ENCODE peak calls at places on chromosomes 7 and 10, in eight cellular contexts. One of them, this sample, is unnamed.

GRCh38 chr7:117825132-117825531 is 48.1 kb downstream of the CTTNBP2 start:
- DNase-seq in AG08395: peak
- DNase-seq in nephron progenitor cell: no peak
- DNase-seq in HEK293T: no peak
- DNase-seq in activated T-helper 1 cell treated with anti-CD3 and anti-CD28 coated beads, Interleukin-2, amount 50 U/mL, for 16 hours: no peak
- DNase-seq in activated CD4-positive, alpha-beta T cell treated with anti-CD3 and anti-CD28 coated beads, Interleukin-2, amount 50 U/mL, for 1 hour: no peak
- DNase-seq in H54: no peak
- DNase-seq in HTR-8/SVneo: no peak
- DNase-seq in this sample: no peak

GRCh38 chr10:29585488-29585976 is 49.2 kb downstream of the SVIL start:
- DNase-seq in activated CD4-positive, alpha-beta T cell treated with anti-CD3 and anti-CD28 coated beads, Interleukin-2, amount 50 U/mL, for 1 hour: no peak
- DNase-seq in HTR-8/SVneo: no peak
- DNase-seq in AG08395: no peak
- DNase-seq in HEK293T: no peak
- DNase-seq in activated T-helper 1 cell treated with anti-CD3 and anti-CD28 coated beads, Interleukin-2, amount 50 U/mL, for 16 hours: no peak
- DNase-seq in H54: no peak
- DNase-seq in nephron progenitor cell: peak
- DNase-seq in this sample: no peak

GRCh38 chr7:151692721-151693120 is 173.0 kb upstream of the RHEB start:
- DNase-seq in activated T-helper 1 cell treated with anti-CD3 and anti-CD28 coated beads, Interleukin-2, amount 50 U/mL, for 16 hours: no peak
- DNase-seq in HEK293T: no peak
- DNase-seq in H54: no peak
- DNase-seq in nephron progenitor cell: peak
- DNase-seq in HTR-8/SVneo: no peak
- DNase-seq in AG08395: no peak
- DNase-seq in activated CD4-positive, alpha-beta T cell treated with anti-CD3 and anti-CD28 coated beads, Interleukin-2, amount 50 U/mL, for 1 hour: no peak
- DNase-seq in this sample: no peak

GRCh38 chr10:47317251-47317650 is 5.0 kb upstream of the GDF2 start:
- DNase-seq in HEK293T: no peak
- DNase-seq in activated T-helper 1 cell treated with anti-CD3 and anti-CD28 coated beads, Interleukin-2, amount 50 U/mL, for 16 hours: no peak
- DNase-seq in nephron progenitor cell: no peak
- DNase-seq in AG08395: no peak
- DNase-seq in H54: no peak
- DNase-seq in HTR-8/SVneo: no peak
- DNase-seq in activated CD4-positive, alpha-beta T cell treated with anti-CD3 and anti-CD28 coated beads, Interleukin-2, amount 50 U/mL, for 1 hour: no peak
- DNase-seq in this sample: no peak

GRCh38 chr7:140857048-140857447 is 67.7 kb downstream of the BRAF start:
- DNase-seq in activated T-helper 1 cell treated with anti-CD3 and anti-CD28 coated beads, Interleukin-2, amount 50 U/mL, for 16 hours: no peak
- DNase-seq in HEK293T: no peak
- DNase-seq in H54: no peak
- DNase-seq in nephron progenitor cell: no peak
- DNase-seq in AG08395: no peak
- DNase-seq in HTR-8/SVneo: no peak
- DNase-seq in activated CD4-positive, alpha-beta T cell treated with anti-CD3 and anti-CD28 coated beads, Interleukin-2, amount 50 U/mL, for 1 hour: no peak
- DNase-seq in this sample: no peak

GRCh38 chr10:112456533-112456932 is 9.5 kb downstream of the VTI1A start:
- DNase-seq in activated T-helper 1 cell treated with anti-CD3 and anti-CD28 coated beads, Interleukin-2, amount 50 U/mL, for 16 hours: no peak
- DNase-seq in H54: no peak
- DNase-seq in activated CD4-positive, alpha-beta T cell treated with anti-CD3 and anti-CD28 coated beads, Interleukin-2, amount 50 U/mL, for 1 hour: no peak
- DNase-seq in HTR-8/SVneo: no peak
- DNase-seq in AG08395: no peak
- DNase-seq in HEK293T: no peak
- DNase-seq in nephron progenitor cell: no peak
- DNase-seq in this sample: no peak

GRCh38 chr7:107767391-107767790 is 23.4 kb downstream of the CBLL1 start:
- DNase-seq in H54: no peak
- DNase-seq in activated CD4-positive, alpha-beta T cell treated with anti-CD3 and anti-CD28 coated beads, Interleukin-2, amount 50 U/mL, for 1 hour: no peak
- DNase-seq in HTR-8/SVneo: no peak
- DNase-seq in AG08395: no peak
- DNase-seq in activated T-helper 1 cell treated with anti-CD3 and anti-CD28 coated beads, Interleukin-2, amount 50 U/mL, for 16 hours: no peak
- DNase-seq in HEK293T: no peak
- DNase-seq in nephron progenitor cell: no peak
- DNase-seq in this sample: no peak

GRCh38 chr10:50928190-50928552 is 42.7 kb upstream of the A1CF start:
- DNase-seq in nephron progenitor cell: no peak
- DNase-seq in activated T-helper 1 cell treated with anti-CD3 and anti-CD28 coated beads, Interleukin-2, amount 50 U/mL, for 16 hours: no peak
- DNase-seq in HTR-8/SVneo: no peak
- DNase-seq in HEK293T: no peak
- DNase-seq in AG08395: no peak
- DNase-seq in H54: no peak
- DNase-seq in activated CD4-positive, alpha-beta T cell treated with anti-CD3 and anti-CD28 coated beads, Interleukin-2, amount 50 U/mL, for 1 hour: no peak
- DNase-seq in this sample: no peak

GRCh38 chr7:81308643-81309354 is 389.9 kb upstream of the SEMA3C start:
- DNase-seq in activated CD4-positive, alpha-beta T cell treated with anti-CD3 and anti-CD28 coated beads, Interleukin-2, amount 50 U/mL, for 1 hour: no peak
- DNase-seq in H54: no peak
- DNase-seq in HEK293T: no peak
- DNase-seq in HTR-8/SVneo: no peak
- DNase-seq in AG08395: peak
- DNase-seq in activated T-helper 1 cell treated with anti-CD3 and anti-CD28 coated beads, Interleukin-2, amount 50 U/mL, for 16 hours: no peak
- DNase-seq in nephron progenitor cell: no peak
- DNase-seq in this sample: no peak

GRCh38 chr10:8700689-8701088 is 646.2 kb downstream of the GATA3 start:
- DNase-seq in nephron progenitor cell: no peak
- DNase-seq in activated T-helper 1 cell treated with anti-CD3 and anti-CD28 coated beads, Interleukin-2, amount 50 U/mL, for 16 hours: no peak
- DNase-seq in AG08395: no peak
- DNase-seq in HEK293T: no peak
- DNase-seq in HTR-8/SVneo: no peak
- DNase-seq in activated CD4-positive, alpha-beta T cell treated with anti-CD3 and anti-CD28 coated beads, Interleukin-2, amount 50 U/mL, for 1 hour: no peak
- DNase-seq in H54: no peak
- DNase-seq in this sample: no peak

GRCh38 chr10:78408671-78409472 is 375.2 kb downstream of the RPS24 start:
- DNase-seq in nephron progenitor cell: no peak
- DNase-seq in H54: no peak
- DNase-seq in HTR-8/SVneo: no peak
- DNase-seq in HEK293T: no peak
- DNase-seq in activated CD4-positive, alpha-beta T cell treated with anti-CD3 and anti-CD28 coated beads, Interleukin-2, amount 50 U/mL, for 1 hour: no peak
- DNase-seq in activated T-helper 1 cell treated with anti-CD3 and anti-CD28 coated beads, Interleukin-2, amount 50 U/mL, for 16 hours: no peak
- DNase-seq in AG08395: no peak
- DNase-seq in this sample: peak

GRCh38 chr7:116953372-116953726 is at the start of gene ST7:
- DNase-seq in nephron progenitor cell: peak
- DNase-seq in activated CD4-positive, alpha-beta T cell treated with anti-CD3 and anti-CD28 coated beads, Interleukin-2, amount 50 U/mL, for 1 hour: peak
- DNase-seq in H54: peak
- DNase-seq in AG08395: peak
- DNase-seq in HTR-8/SVneo: peak
- DNase-seq in HEK293T: peak
- DNase-seq in activated T-helper 1 cell treated with anti-CD3 and anti-CD28 coated beads, Interleukin-2, amount 50 U/mL, for 16 hours: peak
- DNase-seq in this sample: peak

GRCh38 chr7:54839538-54840213 is 80.7 kb upstream of the SEC61G start:
- DNase-seq in AG08395: peak
- DNase-seq in nephron progenitor cell: peak
- DNase-seq in H54: peak
- DNase-seq in HTR-8/SVneo: peak
- DNase-seq in HEK293T: peak
- DNase-seq in activated CD4-positive, alpha-beta T cell treated with anti-CD3 and anti-CD28 coated beads, Interleukin-2, amount 50 U/mL, for 1 hour: no peak
- DNase-seq in activated T-helper 1 cell treated with anti-CD3 and anti-CD28 coated beads, Interleukin-2, amount 50 U/mL, for 16 hours: no peak
- DNase-seq in this sample: no peak

GRCh38 chr10:113278664-113279063 is 274.2 kb upstream of the HABP2 start:
- DNase-seq in AG08395: no peak
- DNase-seq in HEK293T: no peak
- DNase-seq in activated T-helper 1 cell treated with anti-CD3 and anti-CD28 coated beads, Interleukin-2, amount 50 U/mL, for 16 hours: no peak
- DNase-seq in HTR-8/SVneo: no peak
- DNase-seq in H54: no peak
- DNase-seq in activated CD4-positive, alpha-beta T cell treated with anti-CD3 and anti-CD28 coated beads, Interleukin-2, amount 50 U/mL, for 1 hour: no peak
- DNase-seq in nephron progenitor cell: no peak
- DNase-seq in this sample: no peak

GRCh38 chr10:27663611-27664010 is 82.0 kb downstream of the MKX start:
- DNase-seq in AG08395: no peak
- DNase-seq in HEK293T: no peak
- DNase-seq in nephron progenitor cell: no peak
- DNase-seq in H54: no peak
- DNase-seq in HTR-8/SVneo: no peak
- DNase-seq in activated CD4-positive, alpha-beta T cell treated with anti-CD3 and anti-CD28 coated beads, Interleukin-2, amount 50 U/mL, for 1 hour: no peak
- DNase-seq in activated T-helper 1 cell treated with anti-CD3 and anti-CD28 coated beads, Interleukin-2, amount 50 U/mL, for 16 hours: no peak
- DNase-seq in this sample: no peak

GRCh38 chr7:51731086-51731485 is 414.5 kb upstream of the COBL start:
- DNase-seq in H54: no peak
- DNase-seq in activated T-helper 1 cell treated with anti-CD3 and anti-CD28 coated beads, Interleukin-2, amount 50 U/mL, for 16 hours: no peak
- DNase-seq in nephron progenitor cell: no peak
- DNase-seq in activated CD4-positive, alpha-beta T cell treated with anti-CD3 and anti-CD28 coated beads, Interleukin-2, amount 50 U/mL, for 1 hour: no peak
- DNase-seq in HEK293T: no peak
- DNase-seq in AG08395: no peak
- DNase-seq in HTR-8/SVneo: no peak
- DNase-seq in this sample: no peak

GRCh38 chr10:70592186-70592735 is 10.3 kb downstream of the PRF1 start:
- DNase-seq in nephron progenitor cell: no peak
- DNase-seq in H54: no peak
- DNase-seq in HTR-8/SVneo: no peak
- DNase-seq in activated CD4-positive, alpha-beta T cell treated with anti-CD3 and anti-CD28 coated beads, Interleukin-2, amount 50 U/mL, for 1 hour: no peak
- DNase-seq in activated T-helper 1 cell treated with anti-CD3 and anti-CD28 coated beads, Interleukin-2, amount 50 U/mL, for 16 hours: no peak
- DNase-seq in HEK293T: no peak
- DNase-seq in AG08395: no peak
- DNase-seq in this sample: no peak

GRCh38 chr7:102460467-102460866 is 4.2 kb downstream of the ALKBH4 start:
- DNase-seq in HTR-8/SVneo: no peak
- DNase-seq in nephron progenitor cell: no peak
- DNase-seq in activated T-helper 1 cell treated with anti-CD3 and anti-CD28 coated beads, Interleukin-2, amount 50 U/mL, for 16 hours: no peak
- DNase-seq in HEK293T: no peak
- DNase-seq in AG08395: no peak
- DNase-seq in activated CD4-positive, alpha-beta T cell treated with anti-CD3 and anti-CD28 coated beads, Interleukin-2, amount 50 U/mL, for 1 hour: no peak
- DNase-seq in H54: no peak
- DNase-seq in this sample: no peak

GRCh38 chr10:71604324-71605018 is 115.1 kb downstream of the C10orf105 start:
- DNase-seq in AG08395: no peak
- DNase-seq in nephron progenitor cell: no peak
- DNase-seq in H54: no peak
- DNase-seq in activated T-helper 1 cell treated with anti-CD3 and anti-CD28 coated beads, Interleukin-2, amount 50 U/mL, for 16 hours: no peak
- DNase-seq in HTR-8/SVneo: no peak
- DNase-seq in HEK293T: no peak
- DNase-seq in activated CD4-positive, alpha-beta T cell treated with anti-CD3 and anti-CD28 coated beads, Interleukin-2, amount 50 U/mL, for 1 hour: no peak
- DNase-seq in this sample: no peak

GRCh38 chr10:19966751-19967150 is 150.5 kb downstream of the PLXDC2 start:
- DNase-seq in HEK293T: peak
- DNase-seq in HTR-8/SVneo: no peak
- DNase-seq in H54: no peak
- DNase-seq in activated CD4-positive, alpha-beta T cell treated with anti-CD3 and anti-CD28 coated beads, Interleukin-2, amount 50 U/mL, for 1 hour: no peak
- DNase-seq in AG08395: no peak
- DNase-seq in activated T-helper 1 cell treated with anti-CD3 and anti-CD28 coated beads, Interleukin-2, amount 50 U/mL, for 16 hours: no peak
- DNase-seq in nephron progenitor cell: peak
- DNase-seq in this sample: no peak

GRCh38 chr10:104120061-104120460 is 1.9 kb upstream of the SFR1 start:
- DNase-seq in HTR-8/SVneo: no peak
- DNase-seq in nephron progenitor cell: no peak
- DNase-seq in activated CD4-positive, alpha-beta T cell treated with anti-CD3 and anti-CD28 coated beads, Interleukin-2, amount 50 U/mL, for 1 hour: no peak
- DNase-seq in activated T-helper 1 cell treated with anti-CD3 and anti-CD28 coated beads, Interleukin-2, amount 50 U/mL, for 16 hours: no peak
- DNase-seq in AG08395: no peak
- DNase-seq in H54: no peak
- DNase-seq in HEK293T: no peak
- DNase-seq in this sample: no peak

GRCh38 chr10:110659558-110659957 is 15.4 kb downstream of the RBM20 start:
- DNase-seq in HTR-8/SVneo: no peak
- DNase-seq in activated T-helper 1 cell treated with anti-CD3 and anti-CD28 coated beads, Interleukin-2, amount 50 U/mL, for 16 hours: no peak
- DNase-seq in AG08395: no peak
- DNase-seq in HEK293T: no peak
- DNase-seq in nephron progenitor cell: no peak
- DNase-seq in H54: no peak
- DNase-seq in activated CD4-positive, alpha-beta T cell treated with anti-CD3 and anti-CD28 coated beads, Interleukin-2, amount 50 U/mL, for 1 hour: no peak
- DNase-seq in this sample: no peak

GRCh38 chr10:49387029-49387428 is 8.9 kb downstream of the DRGX start:
- DNase-seq in HEK293T: no peak
- DNase-seq in H54: peak
- DNase-seq in HTR-8/SVneo: peak
- DNase-seq in AG08395: peak
- DNase-seq in activated CD4-positive, alpha-beta T cell treated with anti-CD3 and anti-CD28 coated beads, Interleukin-2, amount 50 U/mL, for 1 hour: no peak
- DNase-seq in nephron progenitor cell: no peak
- DNase-seq in activated T-helper 1 cell treated with anti-CD3 and anti-CD28 coated beads, Interleukin-2, amount 50 U/mL, for 16 hours: no peak
- DNase-seq in this sample: peak

GRCh38 chr7:149828357-149829309 is 9.5 kb upstream of the ZNF862 start:
- DNase-seq in HTR-8/SVneo: no peak
- DNase-seq in AG08395: no peak
- DNase-seq in activated CD4-positive, alpha-beta T cell treated with anti-CD3 and anti-CD28 coated beads, Interleukin-2, amount 50 U/mL, for 1 hour: no peak
- DNase-seq in HEK293T: no peak
- DNase-seq in nephron progenitor cell: no peak
- DNase-seq in activated T-helper 1 cell treated with anti-CD3 and anti-CD28 coated beads, Interleukin-2, amount 50 U/mL, for 16 hours: no peak
- DNase-seq in H54: no peak
- DNase-seq in this sample: no peak

GRCh38 chr10:128221128-128221527 is 94.9 kb upstream of the MKI67 start:
- DNase-seq in activated CD4-positive, alpha-beta T cell treated with anti-CD3 and anti-CD28 coated beads, Interleukin-2, amount 50 U/mL, for 1 hour: no peak
- DNase-seq in nephron progenitor cell: no peak
- DNase-seq in H54: no peak
- DNase-seq in HEK293T: no peak
- DNase-seq in activated T-helper 1 cell treated with anti-CD3 and anti-CD28 coated beads, Interleukin-2, amount 50 U/mL, for 16 hours: no peak
- DNase-seq in HTR-8/SVneo: no peak
- DNase-seq in AG08395: no peak
- DNase-seq in this sample: no peak

GRCh38 chr7:24812313-24812945 is 55.2 kb upstream of the GSDME start:
- DNase-seq in AG08395: peak
- DNase-seq in nephron progenitor cell: peak
- DNase-seq in H54: peak
- DNase-seq in HTR-8/SVneo: peak
- DNase-seq in activated CD4-positive, alpha-beta T cell treated with anti-CD3 and anti-CD28 coated beads, Interleukin-2, amount 50 U/mL, for 1 hour: peak
- DNase-seq in activated T-helper 1 cell treated with anti-CD3 and anti-CD28 coated beads, Interleukin-2, amount 50 U/mL, for 16 hours: no peak
- DNase-seq in HEK293T: peak
- DNase-seq in this sample: no peak

GRCh38 chr7:7943951-7944350 is 24.6 kb upstream of the GLCCI1 start:
- DNase-seq in HTR-8/SVneo: no peak
- DNase-seq in activated CD4-positive, alpha-beta T cell treated with anti-CD3 and anti-CD28 coated beads, Interleukin-2, amount 50 U/mL, for 1 hour: no peak
- DNase-seq in activated T-helper 1 cell treated with anti-CD3 and anti-CD28 coated beads, Interleukin-2, amount 50 U/mL, for 16 hours: no peak
- DNase-seq in AG08395: no peak
- DNase-seq in H54: no peak
- DNase-seq in HEK293T: no peak
- DNase-seq in nephron progenitor cell: no peak
- DNase-seq in this sample: no peak

GRCh38 chr7:42720871-42721835 is 190.7 kb downstream of the C7orf25 start:
- DNase-seq in HTR-8/SVneo: no peak
- DNase-seq in AG08395: peak
- DNase-seq in activated T-helper 1 cell treated with anti-CD3 and anti-CD28 coated beads, Interleukin-2, amount 50 U/mL, for 16 hours: no peak
- DNase-seq in activated CD4-positive, alpha-beta T cell treated with anti-CD3 and anti-CD28 coated beads, Interleukin-2, amount 50 U/mL, for 1 hour: no peak
- DNase-seq in H54: no peak
- DNase-seq in nephron progenitor cell: peak
- DNase-seq in HEK293T: no peak
- DNase-seq in this sample: no peak

GRCh38 chr10:117226813-117227451 is 14.0 kb upstream of the SLC18A2 start:
- DNase-seq in activated T-helper 1 cell treated with anti-CD3 and anti-CD28 coated beads, Interleukin-2, amount 50 U/mL, for 16 hours: no peak
- DNase-seq in HEK293T: peak
- DNase-seq in H54: peak
- DNase-seq in AG08395: peak
- DNase-seq in activated CD4-positive, alpha-beta T cell treated with anti-CD3 and anti-CD28 coated beads, Interleukin-2, amount 50 U/mL, for 1 hour: no peak
- DNase-seq in nephron progenitor cell: no peak
- DNase-seq in HTR-8/SVneo: peak
- DNase-seq in this sample: no peak

GRCh38 chr10:29022513-29022912 is 266.4 kb upstream of the LYZL1 start:
- DNase-seq in AG08395: no peak
- DNase-seq in HTR-8/SVneo: no peak
- DNase-seq in activated T-helper 1 cell treated with anti-CD3 and anti-CD28 coated beads, Interleukin-2, amount 50 U/mL, for 16 hours: no peak
- DNase-seq in nephron progenitor cell: no peak
- DNase-seq in activated CD4-positive, alpha-beta T cell treated with anti-CD3 and anti-CD28 coated beads, Interleukin-2, amount 50 U/mL, for 1 hour: no peak
- DNase-seq in H54: no peak
- DNase-seq in HEK293T: no peak
- DNase-seq in this sample: no peak

GRCh38 chr7:21365866-21366624 is 61.8 kb upstream of the SP4 start:
- DNase-seq in HTR-8/SVneo: peak
- DNase-seq in H54: no peak
- DNase-seq in nephron progenitor cell: no peak
- DNase-seq in HEK293T: no peak
- DNase-seq in activated T-helper 1 cell treated with anti-CD3 and anti-CD28 coated beads, Interleukin-2, amount 50 U/mL, for 16 hours: no peak
- DNase-seq in activated CD4-positive, alpha-beta T cell treated with anti-CD3 and anti-CD28 coated beads, Interleukin-2, amount 50 U/mL, for 1 hour: no peak
- DNase-seq in AG08395: no peak
- DNase-seq in this sample: no peak

GRCh38 chr7:156642306-156643045 is 1.9 kb downstream of the RNF32 start:
- DNase-seq in H54: no peak
- DNase-seq in AG08395: no peak
- DNase-seq in HTR-8/SVneo: no peak
- DNase-seq in HEK293T: no peak
- DNase-seq in activated CD4-positive, alpha-beta T cell treated with anti-CD3 and anti-CD28 coated beads, Interleukin-2, amount 50 U/mL, for 1 hour: no peak
- DNase-seq in activated T-helper 1 cell treated with anti-CD3 and anti-CD28 coated beads, Interleukin-2, amount 50 U/mL, for 16 hours: no peak
- DNase-seq in nephron progenitor cell: no peak
- DNase-seq in this sample: no peak

This sample was measured in retinal pigment epithelial cell.